ENCODE peak calls at places on chromosomes 4 and X, in seven cellular contexts. S is HepG2, D is pancreas, Y is adrenal gland, V is hepatocyte, T is breast epithelium, F is lower lobe of right lung. E is an unnamed sample.

GRCh38 chrX:13614154-13614553 is 38.8 kb upstream of the TCEANC start:
- DNase-seq in S (no peak), D (no peak), Y (no peak), V (no peak), T (no peak), F (no peak), E (no peak)

GRCh38 chr4:41661447-41662076 is 87.0 kb downstream of the PHOX2B start:
- DNase-seq in S (peak; percentile 12), D (no peak), Y (peak; percentile 74), V (peak; percentile 73), T (peak; percentile 75), F (peak; percentile 57), E (peak; percentile 70)

GRCh38 chr4:17324431-17324830 is 187.5 kb downstream of the QDPR start:
- DNase-seq in S (peak; percentile 12), D (no peak), Y (peak; percentile 56), V (peak; percentile 64), T (no peak), F (no peak), E (peak; percentile 75)

GRCh38 chrX:13048265-13048664 is 3.8 kb upstream of the FAM9C start:
- DNase-seq in S (no peak), D (no peak), Y (no peak), V (no peak), T (no peak), F (no peak), E (no peak)

GRCh38 chrX:96480081-96480480 is 204.6 kb upstream of the DIAPH2 start:
- DNase-seq in S (no peak), D (no peak), Y (no peak), V (no peak), T (no peak), F (no peak), E (peak; percentile 1)

GRCh38 chrX:152903589-152903988 is 5.7 kb downstream of the ZNF185 start:
- DNase-seq in S (no peak), D (peak; percentile 45), Y (no peak), V (no peak), T (no peak), F (no peak), E (no peak)

GRCh38 chr4:62162606-62163005 is 962.5 kb downstream of the ADGRL3 start:
- DNase-seq in S (no peak), D (no peak), Y (no peak), V (no peak), T (no peak), F (no peak), E (no peak)

GRCh38 chrX:107542500-107542899 is 85.8 kb upstream of the PRPS1 start:
- DNase-seq in S (peak; percentile 34), D (no peak), Y (peak; percentile 6), V (peak; percentile 30), T (no peak), F (no peak), E (peak; percentile 34)

GRCh38 chr4:8647626-8648025 is 55.1 kb downstream of the CPZ start:
- DNase-seq in S (no peak), D (peak; percentile 20), Y (no peak), V (no peak), T (peak; percentile 34), F (no peak), E (no peak)

GRCh38 chr4:83112678-83113428 is 1.7 kb downstream of the PLAC8 start:
- DNase-seq in S (peak; percentile 58), D (no peak), Y (no peak), V (no peak), T (no peak), F (no peak), E (no peak)

GRCh38 chrX:9184231-9184630 is 150.3 kb upstream of the FAM9B start:
- DNase-seq in S (no peak), D (no peak), Y (no peak), V (no peak), T (no peak), F (no peak), E (no peak)

GRCh38 chrX:128928636-128929035 is 594.7 kb downstream of the SMARCA1 start:
- DNase-seq in S (no peak), D (no peak), Y (no peak), V (no peak), T (no peak), F (no peak), E (no peak)

DNA sequence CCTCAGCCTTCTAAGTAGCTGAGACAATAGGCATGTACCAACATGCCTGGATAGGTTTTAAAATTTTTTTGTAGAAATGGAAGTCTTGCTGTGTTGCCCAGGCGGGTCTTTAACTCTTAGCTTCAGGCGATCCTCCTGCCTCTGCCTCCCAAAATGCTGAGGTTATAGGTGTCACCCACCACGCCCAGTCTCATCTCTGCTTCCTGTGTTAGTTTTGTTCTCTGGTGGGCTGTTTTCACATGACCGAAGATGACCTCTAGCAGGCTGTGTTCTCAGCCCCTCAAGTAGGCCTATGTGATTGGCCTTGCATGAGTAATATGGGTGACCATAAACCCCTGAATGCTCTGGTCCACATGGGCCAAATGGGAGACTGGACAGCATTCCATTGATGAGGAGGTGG is 56.8 kb upstream of the MSANTD1 start:
- DNase-seq in S (no peak), D (no peak), Y (no peak), V (no peak), T (no peak), F (no peak), E (no peak)
- H3K36me3 ChIP-seq in S (peaks cover 22% of the 10 kb centered on the region), D (peaks cover 17% of the 10 kb centered on the region), Y (no peaks in the 10 kb centered on the region), V (peaks cover 3% of the 10 kb centered on the region), T (no peaks in the 10 kb centered on the region), F (peaks cover 88% of the 10 kb centered on the region), E (peaks cover 12% of the 10 kb centered on the region)

DNA sequence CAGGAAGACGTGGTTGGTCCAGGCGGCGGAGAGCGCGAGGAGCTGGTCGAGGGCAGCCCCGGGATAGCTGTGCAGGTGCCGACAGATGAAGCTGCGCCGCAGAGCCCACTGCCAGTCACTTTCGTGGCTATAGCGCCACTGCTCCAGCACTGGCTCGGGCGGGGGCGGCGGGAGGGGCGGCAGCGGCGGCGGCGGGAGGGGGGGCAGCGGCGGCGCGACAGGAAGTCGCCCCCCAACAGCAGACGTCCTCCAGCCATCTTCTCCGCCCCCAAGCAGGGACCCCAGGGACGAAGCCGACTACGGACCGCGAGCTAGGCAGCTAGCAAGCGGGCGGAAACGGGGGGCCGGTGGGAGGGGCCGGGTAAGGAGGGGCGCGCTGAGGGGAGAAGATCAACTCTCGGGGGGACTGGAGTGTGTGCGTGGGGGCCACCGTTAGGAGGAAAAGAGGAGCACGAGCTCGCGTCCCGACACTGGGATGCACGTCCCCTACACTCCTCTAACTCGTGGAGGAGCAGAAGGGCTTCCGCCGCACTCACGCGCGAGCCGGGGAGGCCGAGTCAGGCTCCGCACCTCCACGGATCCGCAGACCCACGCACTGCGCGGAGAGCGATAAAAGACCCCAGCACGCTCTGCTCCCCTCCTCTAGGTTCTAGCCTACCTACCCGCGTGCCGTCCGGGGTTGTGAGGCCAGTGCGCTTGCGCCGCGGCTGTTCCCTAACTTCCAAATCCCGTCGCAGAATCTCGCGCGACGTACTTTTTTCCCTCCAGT is at the start of gene NKRF:
- DNase-seq in S (peak; percentile 82), D (peak; percentile 95), Y (peak; percentile 95), V (peak; percentile 93), T (peak; percentile 85), F (peak; percentile 94), E (peak; percentile 90)
- H3K27ac ChIP-seq in S (peak within 1 kb of the TSS; percentile 83), D (peak within 1 kb of the TSS; percentile 28), Y (peak within 1 kb of the TSS; percentile 91), V (peak within 1 kb of the TSS; percentile 91), T (peak within 1 kb of the TSS; percentile 90), F (peak within 1 kb of the TSS; percentile 86), E (peak within 1 kb of the TSS; percentile 78)

GRCh38 chrX:40694833-40695232 is 40.5 kb downstream of the MED14 start:
- DNase-seq in S (no peak), D (no peak), Y (no peak), V (no peak), T (no peak), F (no peak), E (no peak)

GRCh38 chrX:40698851-40699250 is 36.5 kb downstream of the MED14 start:
- DNase-seq in S (no peak), D (no peak), Y (no peak), V (no peak), T (no peak), F (no peak), E (no peak)

GRCh38 chrX:40705658-40706312 is 29.6 kb downstream of the MED14 start:
- DNase-seq in S (no peak), D (no peak), Y (no peak), V (no peak), T (no peak), F (no peak), E (no peak)

DNA sequence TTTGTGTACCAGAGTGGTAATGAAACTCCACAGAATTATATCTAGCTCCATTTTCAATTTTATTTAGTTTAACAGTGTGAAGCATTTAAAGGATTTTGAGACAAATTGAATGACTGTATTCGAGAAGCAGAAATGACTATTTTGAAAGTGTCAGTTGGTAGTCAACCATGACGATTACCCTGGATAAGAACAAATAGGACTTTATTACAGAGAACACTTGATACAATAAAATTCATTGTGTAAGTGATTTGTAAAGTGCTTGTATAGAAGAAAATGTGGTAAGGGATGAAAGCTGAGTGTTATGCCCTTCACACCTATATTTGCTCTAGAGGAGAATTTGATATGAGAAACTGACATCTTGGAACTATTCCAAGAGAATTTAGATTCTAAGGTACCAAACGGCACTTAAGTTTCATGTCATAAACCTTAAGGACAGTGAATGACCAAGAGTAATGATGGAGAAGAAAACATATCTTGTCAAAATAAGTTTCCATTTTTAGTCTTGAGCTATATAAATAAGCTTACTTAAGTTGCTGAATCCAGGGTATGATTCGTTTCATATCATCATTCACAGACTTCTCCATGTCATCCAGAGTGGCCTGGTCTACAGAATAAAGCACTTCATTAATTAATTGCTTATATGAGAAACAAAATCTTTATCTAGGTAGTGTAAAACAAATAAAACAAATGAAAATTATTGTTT is 34.6 kb downstream of the MED14 start:
- DNase-seq in S (no peak), D (no peak), Y (no peak), V (no peak), T (no peak), F (no peak), E (no peak)
- H3K36me3 ChIP-seq in S (no peaks in the 10 kb centered on the region), D (no peaks in the 10 kb centered on the region), Y (no peaks in the 10 kb centered on the region), V (peaks cover 5% of the 10 kb centered on the region), T (no peaks in the 10 kb centered on the region), F (peaks cover 60% of the 10 kb centered on the region), E (peaks cover 11% of the 10 kb centered on the region)

GRCh38 chr4:184382189-184382846 is 92.0 kb downstream of the IRF2 start:
- DNase-seq in S (peak; percentile 33), D (no peak), Y (no peak), V (no peak), T (no peak), F (no peak), E (peak; percentile 20)

GRCh38 chr4:184384810-184385557 is 89.4 kb downstream of the IRF2 start:
- DNase-seq in S (no peak), D (no peak), Y (no peak), V (no peak), T (no peak), F (no peak), E (no peak)

GRCh38 chr4:184384056-184384809 is 90.1 kb downstream of the IRF2 start:
- DNase-seq in S (peak; percentile 86), D (peak; percentile 50), Y (peak; percentile 73), V (peak; percentile 72), T (no peak), F (no peak), E (peak; percentile 98)

GRCh38 chr4:184385705-184386141 is 88.6 kb downstream of the IRF2 start:
- DNase-seq in S (peak; percentile 92), D (no peak), Y (no peak), V (peak; percentile 58), T (no peak), F (no peak), E (no peak)

DNA sequence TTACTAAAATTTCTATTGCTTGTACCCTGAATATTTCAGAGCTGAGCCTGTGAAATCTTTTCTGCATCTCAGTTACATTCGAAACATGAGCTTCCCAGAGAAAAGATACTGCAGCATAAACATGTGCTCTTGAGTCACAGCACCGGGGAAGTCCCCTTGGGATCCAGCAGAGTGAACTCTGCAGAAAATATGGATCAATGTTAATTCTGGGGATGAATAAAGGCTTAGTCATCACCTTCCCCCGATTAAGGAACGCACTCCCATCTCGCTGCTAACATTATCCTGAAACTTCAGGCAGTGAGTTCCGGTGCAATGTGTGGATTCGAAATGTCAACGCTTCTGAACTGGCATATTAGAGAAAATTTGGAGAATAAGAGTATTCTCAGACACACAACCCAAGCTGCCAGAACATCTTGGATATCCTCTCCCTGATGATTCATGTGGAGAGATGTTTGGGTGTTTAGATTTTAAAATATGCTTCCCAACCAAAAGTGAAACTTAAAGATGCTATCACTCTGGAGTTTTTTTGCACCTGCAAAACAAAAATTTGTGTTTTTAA is 90.8 kb downstream of the IRF2 start:
- DNase-seq in S (peak; percentile 27), D (no peak), Y (peak; percentile 78), V (peak; percentile 73), T (no peak), F (no peak), E (no peak)
- H3K27ac ChIP-seq in S (peak overlapping the region; percentile 63), D (no peak overlapping the region), Y (peak overlapping the region; percentile 54), V (peak overlapping the region; percentile 98), T (peak overlapping the region; percentile 86), F (peak overlapping the region; percentile 69), E (no peak overlapping the region)